ENCODE peak calls at places on chromosomes 13 and 19, in four cellular contexts. X, N, Z and I are unnamed samples.
A peak's percentile ranks its signal among the peaks of the same experiment; 100 is the strongest.

GRCh38 chr13:40269086-40269485 is 397.4 kb downstream of the FOXO1 start:
- DNase-seq in Z (no peak), X (no peak), N (no peak), I (no peak)

GRCh38 chr19:49863935-49864320 is 3.4 kb downstream of the PNKP start:
- DNase-seq in Z (no peak), N (no peak), X (no peak), I (no peak)

GRCh38 chr13:52695856-52696255 is 43.2 kb downstream of the SUGT1 start:
- DNase-seq in Z (no peak), X (no peak), N (peak; percentile 27), I (no peak)

GRCh38 chr13:92187378-92187989 is 789.1 kb downstream of the GPC5 start:
- DNase-seq in Z (no peak), X (no peak), N (peak; percentile 35), I (peak; percentile 4)

GRCh38 chr19:6429419-6430221 is 3.9 kb downstream of the SLC25A41 start:
- DNase-seq in X (no peak), Z (no peak), N (no peak), I (no peak)

GRCh38 chr13:58630794-58631193 is 999.2 kb downstream of the PCDH17 start:
- DNase-seq in N (no peak), X (no peak), Z (no peak), I (no peak)

GRCh38 chr13:37775871-37776270 is 93.7 kb downstream of the TRPC4 start:
- DNase-seq in N (no peak), X (no peak), Z (no peak), I (no peak)

GRCh38 chr19:10334340-10335148 is 1.2 kb upstream of the RAVER1 start:
- DNase-seq in Z (peak; percentile 96), N (peak; percentile 95), X (peak; percentile 94), I (peak; percentile 91)

GRCh38 chr19:39401549-39402416 is 4.9 kb upstream of the ZFP36 start:
- DNase-seq in Z (peak; percentile 82), X (peak; percentile 5), N (peak; percentile 85), I (no peak)

DNA sequence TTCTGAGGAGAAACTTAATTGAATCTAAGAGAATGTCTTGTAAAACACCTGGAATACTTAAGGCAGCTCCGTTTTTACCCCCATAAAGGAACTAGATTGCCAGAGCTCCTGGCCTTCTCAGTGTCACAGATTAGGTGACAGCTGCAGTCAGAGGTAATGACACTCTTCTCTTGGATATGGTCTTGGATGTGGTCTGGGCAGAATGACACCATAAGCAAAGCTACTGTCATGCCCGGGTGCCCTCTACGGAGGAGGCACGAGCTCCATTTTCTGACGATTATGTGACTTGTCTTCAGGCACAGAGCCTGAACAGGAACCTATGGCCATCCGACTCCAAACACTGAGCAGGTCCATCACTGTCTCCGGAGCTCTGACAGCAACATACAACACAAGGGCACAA is 46.7 kb downstream of the STK24 start:
- DNase-seq in Z (no peak), X (no peak), N (no peak), I (no peak)
- H3K27ac ChIP-seq in Z (no peak overlapping the region), X (no peak overlapping the region), N (no peak overlapping the region), I (no peak overlapping the region)

GRCh38 chr13:51583875-51584730 is at the start of gene WDFY2:
- DNase-seq in Z (peak; percentile 100), N (peak; percentile 100), X (peak; percentile 98), I (peak; percentile 98)
- TF ChIP-seq CTCF in Z (no peak), N (no peak), X (peak; percentile 11), I (no peak)

GRCh38 chr19:35022460-35022859 is 7.8 kb upstream of the SCN1B start:
- DNase-seq in X (no peak), Z (no peak), N (no peak), I (no peak)

GRCh38 chr19:35023428-35023827 is 6.8 kb upstream of the SCN1B start:
- DNase-seq in X (no peak), Z (no peak), N (no peak), I (no peak)

GRCh38 chr19:35019144-35019543 is 11.1 kb upstream of the SCN1B start:
- DNase-seq in Z (no peak), X (no peak), N (no peak), I (no peak)

GRCh38 chr19:35021016-35021415 is 9.3 kb upstream of the SCN1B start:
- DNase-seq in Z (no peak), N (no peak), X (no peak), I (no peak)

DNA sequence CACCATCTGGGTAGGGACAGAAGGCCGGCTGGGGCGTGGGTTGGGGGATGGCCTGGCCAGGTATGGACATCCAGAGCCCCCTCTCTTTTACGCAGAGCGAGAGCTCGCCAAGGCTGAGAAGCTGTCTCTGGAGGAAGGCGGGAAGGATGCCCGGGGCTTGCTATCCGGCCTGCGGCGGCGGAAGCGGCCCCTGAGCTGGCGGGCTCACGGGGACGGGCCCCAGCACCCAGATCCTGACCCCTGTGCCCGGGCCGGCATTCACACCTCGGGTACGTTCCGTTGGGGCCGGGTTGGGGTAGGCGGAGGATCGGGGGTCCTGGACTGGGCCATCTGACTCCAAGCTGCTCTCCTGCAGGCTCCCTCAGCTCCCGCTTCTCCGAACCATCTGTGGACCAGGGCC is 8.7 kb upstream of the SCN1B start:
- DNase-seq in X (no peak), N (no peak), Z (no peak), I (no peak)
- H3K27ac ChIP-seq in X (no peak overlapping the region), N (no peak overlapping the region), Z (no peak overlapping the region), I (no peak overlapping the region)

DNA sequence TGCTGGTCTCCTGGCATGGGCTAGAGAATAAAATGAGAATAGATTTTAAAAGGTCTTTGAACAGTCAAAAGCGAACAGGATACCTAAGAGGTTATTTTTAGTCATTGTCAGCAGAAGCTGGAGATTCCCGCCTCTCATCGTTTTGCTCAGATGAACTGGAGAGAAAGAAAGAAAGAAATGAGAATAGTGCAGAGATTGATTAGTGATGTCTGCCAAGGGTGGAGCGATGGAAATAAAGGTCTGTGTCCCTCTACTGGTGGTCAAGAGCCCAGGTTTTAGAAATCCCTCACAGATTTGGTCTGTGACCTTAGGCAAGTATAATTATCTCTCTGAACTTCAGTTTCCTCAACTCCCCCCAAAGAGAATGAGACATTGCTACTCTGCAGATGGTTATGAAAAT is 5.4 kb downstream of the NCAN start:
- DNase-seq in X (peak; percentile 71), N (peak; percentile 29), Z (no peak), I (no peak)
- TF ChIP-seq CTCF in X (peak; percentile 62), N (peak; percentile 35), Z (no peak), I (no peak)

DNA sequence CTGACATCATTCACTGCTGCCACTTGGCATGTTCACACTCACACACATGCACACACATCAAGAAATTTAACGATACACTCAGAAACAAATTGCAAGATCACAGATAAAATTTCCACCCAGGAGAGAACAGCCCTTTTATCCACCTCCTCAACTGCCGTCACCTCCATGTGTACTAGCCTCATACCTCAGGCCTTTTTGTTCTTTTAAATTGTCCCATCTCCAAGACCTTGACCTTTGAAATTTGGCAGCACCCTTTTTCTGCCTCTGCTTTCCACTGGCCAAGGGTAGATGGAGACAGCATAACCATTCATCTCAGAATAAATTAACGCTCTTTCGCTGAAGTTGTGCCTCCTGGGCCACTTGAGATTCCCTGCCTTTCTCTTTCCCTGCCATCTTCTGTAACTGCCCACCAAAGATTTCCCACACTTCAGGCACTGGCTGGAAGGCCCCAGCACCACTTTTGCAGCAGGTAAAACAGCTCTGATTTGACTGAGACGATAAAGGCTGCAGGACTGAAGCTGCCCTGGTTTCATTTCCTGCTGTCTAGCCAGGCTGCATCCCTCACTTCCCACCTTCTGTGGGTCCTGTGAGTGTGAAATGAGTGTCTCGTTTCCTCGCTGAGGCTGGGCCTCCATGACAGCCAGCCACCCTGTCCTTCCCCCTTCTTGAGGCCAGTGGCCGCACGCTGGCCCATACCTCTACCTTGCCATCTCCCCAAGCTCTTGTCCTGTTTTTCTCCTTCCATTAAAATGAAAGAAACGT is 39.3 kb downstream of the MBNL2 start:
- DNase-seq in Z (no peak), X (no peak), N (no peak), I (no peak)
- H3K27ac ChIP-seq in Z (no peak overlapping the region), X (peak overlapping the region; percentile 98), N (no peak overlapping the region), I (peak overlapping the region; percentile 24)

GRCh38 chr13:102197193-102197592 is 204.7 kb downstream of the FGF14 start:
- DNase-seq in N (no peak), Z (no peak), X (no peak), I (no peak)
- TF ChIP-seq CTCF in N (peak; percentile 54), Z (peak; percentile 18), X (peak; percentile 32), I (no peak)

DNA sequence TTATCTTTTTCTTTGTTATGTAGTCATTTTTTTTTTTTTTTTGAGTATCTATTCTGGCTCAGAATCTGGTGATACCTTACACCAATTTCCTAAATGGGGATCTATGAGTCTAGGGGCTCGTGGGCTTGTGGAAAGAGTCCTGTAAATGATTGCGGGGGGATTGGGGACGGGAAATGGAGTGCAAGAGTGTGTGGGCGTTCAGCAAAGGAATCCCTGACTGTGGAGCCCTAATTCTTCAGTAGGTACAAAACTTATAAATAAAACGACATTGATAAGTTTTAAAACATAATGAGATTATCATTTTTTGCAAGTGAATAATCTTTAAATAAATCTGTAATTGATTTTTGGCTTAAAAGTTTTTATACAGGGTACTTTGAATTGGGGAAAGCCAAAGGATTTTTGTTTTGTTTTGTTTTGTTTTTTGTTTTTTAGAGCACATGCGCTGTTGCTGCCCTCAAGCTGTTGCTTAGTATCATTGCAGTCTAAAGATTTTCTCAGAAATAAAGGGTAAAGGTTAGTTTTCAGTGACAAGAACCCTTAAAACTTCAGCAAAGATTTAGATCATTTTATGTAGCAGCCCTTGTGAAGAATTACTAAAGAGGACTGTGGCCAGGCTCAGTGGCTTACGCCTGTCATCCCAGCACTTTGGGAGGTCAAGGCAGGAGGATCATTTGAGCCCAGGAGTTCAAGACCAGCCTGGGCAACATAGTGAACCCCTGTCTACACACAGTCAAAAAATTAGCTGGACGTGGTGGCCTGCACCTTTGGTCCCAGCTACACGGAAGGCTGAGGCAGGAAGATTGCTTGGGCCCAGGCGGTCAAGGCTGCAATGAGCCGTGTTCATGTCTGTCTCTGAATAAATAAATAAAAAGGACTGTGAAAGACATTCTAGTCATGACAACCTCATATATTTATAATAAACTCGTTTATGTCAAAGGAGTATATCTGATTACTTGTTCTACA is 1.7 kb downstream of the ERCC5 start:
- DNase-seq in Z (no peak), N (peak; percentile 11), X (no peak), I (no peak)
- H3K27ac ChIP-seq in Z (peak overlapping the region; percentile 98), N (peak overlapping the region; percentile 88), X (peak overlapping the region; percentile 73), I (peak overlapping the region; percentile 53)

DNA sequence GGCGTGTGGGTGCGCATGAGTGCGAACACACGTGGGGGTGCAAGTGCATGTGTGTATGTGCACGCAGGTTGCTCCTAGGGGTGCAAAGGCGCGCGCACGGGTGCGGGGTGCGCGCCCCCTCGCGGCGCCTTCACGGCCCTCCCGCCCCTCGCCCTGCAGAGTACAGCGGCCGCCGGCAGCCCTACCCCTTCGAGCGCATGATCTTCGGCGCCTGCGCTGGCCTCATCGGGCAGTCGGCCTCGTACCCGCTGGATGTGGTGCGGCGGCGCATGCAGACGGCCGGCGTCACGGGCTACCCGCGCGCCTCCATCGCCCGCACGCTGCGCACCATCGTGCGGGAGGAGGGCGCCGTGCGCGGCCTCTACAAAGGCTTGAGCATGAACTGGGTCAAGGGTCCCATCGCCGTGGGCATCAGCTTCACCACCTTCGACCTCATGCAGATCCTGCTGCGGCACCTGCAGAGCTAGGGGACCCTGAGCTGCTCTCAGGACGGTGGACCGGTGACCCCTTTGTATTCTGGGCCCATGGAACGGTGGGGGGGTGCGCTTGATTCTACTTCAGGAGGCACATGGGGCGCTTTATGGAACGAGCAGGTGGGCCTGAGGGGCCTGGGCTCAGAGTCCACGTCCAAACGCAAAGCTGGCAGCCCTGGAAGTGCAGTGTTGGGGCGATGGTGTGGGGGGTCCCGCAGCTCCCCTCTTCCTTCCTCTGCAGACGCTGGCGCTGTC is 27.7 kb downstream of the TMEM161A start:
- DNase-seq in X (no peak), N (peak; percentile 9), Z (no peak), I (no peak)
- TF ChIP-seq CTCF in X (no peak), N (peak; percentile 19), Z (peak; percentile 22), I (no peak)